ENCODE peak calls at places on chromosomes 3 and 15, in six cellular contexts. Z is EL; O is PC-3; B is skeletal muscle cell; P is mesothelial cell of epicardium; N is stimulated activated CD4-positive, alpha-beta T cell treated with anti-CD3 and anti-CD28 coated beads, Interleukin-15, amount 100 ng/mL, for 48 hours. D is an unnamed sample.

GRCh38 chr3:11718582-11719405 is 75.1 kb upstream of the VGLL4 start:
- DNase-seq in Z (peak), O (peak), B (no peak), P (peak), N (peak), D (peak)

GRCh38 chr15:61084944-61085367 is 144.1 kb downstream of the RORA start:
- DNase-seq in Z (no peak), O (no peak), B (no peak), P (no peak), N (no peak), D (no peak)

GRCh38 chr15:101172421-101173097 is 79.3 kb downstream of the CHSY1 start:
- DNase-seq in Z (no peak), O (no peak), B (no peak), P (no peak), N (no peak), D (no peak)

GRCh38 chr3:51949121-51949520 is 6.1 kb upstream of the GPR62 start:
- DNase-seq in Z (no peak), O (no peak), B (no peak), P (no peak), N (no peak), D (no peak)

GRCh38 chr3:127134887-127135240 is 58.1 kb upstream of the PRR23E start:
- DNase-seq in Z (no peak), O (no peak), B (no peak), P (no peak), N (no peak), D (no peak)

GRCh38 chr15:39672184-39672583 is 91.3 kb downstream of the THBS1 start:
- DNase-seq in Z (no peak), O (no peak), B (no peak), P (no peak), N (no peak), D (no peak)

GRCh38 chr15:79981861-79982455 is 11.0 kb upstream of the BCL2A1 start:
- DNase-seq in Z (no peak), O (no peak), B (no peak), P (no peak), N (no peak), D (no peak)

GRCh38 chr15:82680200-82681102 is 29.2 kb downstream of the AP3B2 start:
- DNase-seq in Z (no peak), O (peak), B (no peak), P (peak), N (peak), D (no peak)

GRCh38 chr3:194340757-194341400 is 10.2 kb downstream of the CPN2 start:
- DNase-seq in Z (no peak), O (no peak), B (no peak), P (no peak), N (no peak), D (no peak)

GRCh38 chr3:1766384-1766783 is 332.3 kb upstream of the CNTN4 start:
- DNase-seq in Z (no peak), O (no peak), B (no peak), P (no peak), N (no peak), D (no peak)

GRCh38 chr3:11661052-11661656 is 17.4 kb upstream of the VGLL4 start:
- DNase-seq in Z (no peak), O (peak), B (no peak), P (no peak), N (no peak), D (peak)

GRCh38 chr15:48925714-48926223 is 38.0 kb downstream of the SHC4 start:
- DNase-seq in Z (peak), O (peak), B (peak), P (no peak), N (no peak), D (peak)

GRCh38 chr15:65115542-65115941 is 542 bp upstream of the UBAP1L start:
- DNase-seq in Z (no peak), O (no peak), B (no peak), P (no peak), N (no peak), D (no peak)

GRCh38 chr3:119145500-119146167 is at the start of gene TEX55:
- DNase-seq in Z (peak), O (peak), B (no peak), P (no peak), N (peak), D (peak)